ENCODE peak calls at places on chromosomes 3 and 15, in four cellular contexts. One of them, this sample, is unnamed.
A peak's percentile ranks its signal among the peaks of the same experiment; 100 is the strongest.

GRCh38 chr3:85627899-85628298 is 669.1 kb downstream of the CADM2 start:
- DNase-seq in OCI-LY7: no peak
- DNase-seq in mammary epithelial cell: no peak
- DNase-seq in B cell: no peak
- DNase-seq in this sample: no peak

GRCh38 chr15:55279746-55280351 is 9.8 kb downstream of the RAB27A start:
- DNase-seq in B cell: no peak
- DNase-seq in OCI-LY7: no peak
- DNase-seq in mammary epithelial cell: peak; percentile 84
- DNase-seq in this sample: no peak

GRCh38 chr3:15794303-15794771 is 3.4 kb downstream of the ANKRD28 start:
- DNase-seq in B cell: no peak
- DNase-seq in OCI-LY7: no peak
- DNase-seq in mammary epithelial cell: peak; percentile 44
- DNase-seq in this sample: no peak

GRCh38 chr3:158313344-158313927 is 203.5 kb downstream of the RSRC1 start:
- DNase-seq in OCI-LY7: peak; percentile 52
- DNase-seq in B cell: no peak
- DNase-seq in mammary epithelial cell: peak; percentile 32
- DNase-seq in this sample: no peak

GRCh38 chr3:194114123-194114522 is 21.8 kb upstream of the HES1 start:
- DNase-seq in OCI-LY7: no peak
- DNase-seq in B cell: no peak
- DNase-seq in mammary epithelial cell: no peak
- DNase-seq in this sample: no peak

GRCh38 chr3:44050867-44051266 is 190.8 kb upstream of the TOPAZ1 start:
- DNase-seq in B cell: no peak
- DNase-seq in mammary epithelial cell: no peak
- DNase-seq in OCI-LY7: no peak
- DNase-seq in this sample: no peak

GRCh38 chr15:63417721-63418120 is 36.1 kb upstream of the CA12 start:
- DNase-seq in B cell: no peak
- DNase-seq in OCI-LY7: no peak
- DNase-seq in mammary epithelial cell: no peak
- DNase-seq in this sample: no peak

GRCh38 chr3:187447737-187448136 is 79.6 kb downstream of the RTP4 start:
- DNase-seq in B cell: no peak
- DNase-seq in OCI-LY7: no peak
- DNase-seq in mammary epithelial cell: no peak
- DNase-seq in this sample: no peak

GRCh38 chr3:182058488-182058887 is 346.8 kb downstream of the SOX2 start:
- DNase-seq in OCI-LY7: no peak
- DNase-seq in B cell: no peak
- DNase-seq in mammary epithelial cell: peak; percentile 92
- DNase-seq in this sample: no peak

GRCh38 chr3:120239644-120240043 is 45.4 kb downstream of the GPR156 start:
- DNase-seq in OCI-LY7: no peak
- DNase-seq in B cell: no peak
- DNase-seq in mammary epithelial cell: no peak
- DNase-seq in this sample: no peak

GRCh38 chr3:120244834-120245225 is 40.2 kb downstream of the GPR156 start:
- DNase-seq in B cell: no peak
- DNase-seq in OCI-LY7: no peak
- DNase-seq in mammary epithelial cell: no peak
- DNase-seq in this sample: no peak
- TF ChIP-seq CTCF in B cell: no peak
- TF ChIP-seq CTCF in OCI-LY7: no peak
- TF ChIP-seq CTCF in mammary epithelial cell: no peak
- TF ChIP-seq CTCF in this sample: no peak

GRCh38 chr3:31530039-31530983 is 2.4 kb upstream of the STT3B start:
- DNase-seq in B cell: no peak
- DNase-seq in OCI-LY7: peak; percentile 24
- DNase-seq in mammary epithelial cell: no peak
- DNase-seq in this sample: no peak

GRCh38 chr3:31532587-31533168 is at the start of gene STT3B:
- DNase-seq in OCI-LY7: peak; percentile 85
- DNase-seq in mammary epithelial cell: peak; percentile 88
- DNase-seq in B cell: peak; percentile 86
- DNase-seq in this sample: no peak

GRCh38 chr3:31533169-31533870 is 595 bp downstream of the STT3B start:
- DNase-seq in B cell: peak; percentile 75
- DNase-seq in OCI-LY7: peak; percentile 67
- DNase-seq in mammary epithelial cell: peak; percentile 43
- DNase-seq in this sample: peak; percentile 68

GRCh38 chr3:31531465-31531991 is 1.2 kb upstream of the STT3B start:
- DNase-seq in OCI-LY7: peak; percentile 36
- DNase-seq in mammary epithelial cell: no peak
- DNase-seq in B cell: no peak
- DNase-seq in this sample: no peak

DNA sequence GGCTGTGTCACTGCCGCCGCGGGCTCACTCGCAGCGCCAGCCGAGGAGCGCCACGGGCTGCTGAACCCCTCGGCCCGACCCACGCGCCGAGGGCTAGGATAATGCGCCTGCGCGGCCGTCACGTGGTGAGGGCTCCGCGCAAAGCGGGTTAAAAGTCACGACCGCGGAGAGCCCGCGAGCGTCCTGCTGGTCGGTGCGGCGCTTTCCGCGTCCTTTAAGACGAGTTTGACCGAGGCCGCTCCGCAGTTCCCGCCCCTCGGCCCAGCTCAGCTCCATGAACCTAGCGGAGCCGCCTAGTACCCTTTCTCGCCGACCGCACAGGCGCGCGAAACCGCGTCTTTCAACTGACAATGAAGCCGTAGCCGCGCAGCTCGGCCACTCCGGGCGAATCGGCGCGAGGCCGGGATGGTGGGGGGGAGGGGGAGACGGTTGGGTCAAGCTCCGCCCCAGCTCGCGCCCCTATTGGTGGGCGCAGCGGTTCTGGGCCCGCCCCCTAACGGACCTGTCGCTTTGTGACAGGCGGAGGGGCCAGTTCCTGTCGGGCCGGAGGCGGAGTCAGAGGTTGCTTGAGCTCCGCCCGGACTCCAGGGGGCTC is 636 bp upstream of the STT3B start:
- DNase-seq in B cell: peak; percentile 95
- DNase-seq in mammary epithelial cell: peak; percentile 98
- DNase-seq in OCI-LY7: peak; percentile 99
- DNase-seq in this sample: peak; percentile 99
- TF ChIP-seq CTCF in B cell: no peak
- TF ChIP-seq CTCF in mammary epithelial cell: no peak
- TF ChIP-seq CTCF in OCI-LY7: no peak
- TF ChIP-seq CTCF in this sample: no peak

GRCh38 chr3:81760215-81760614 is 1.2 kb downstream of the GBE1 start:
- DNase-seq in B cell: no peak
- DNase-seq in mammary epithelial cell: no peak
- DNase-seq in OCI-LY7: no peak
- DNase-seq in this sample: no peak
- TF ChIP-seq CTCF in B cell: no peak
- TF ChIP-seq CTCF in mammary epithelial cell: no peak
- TF ChIP-seq CTCF in OCI-LY7: no peak
- TF ChIP-seq CTCF in this sample: no peak

GRCh38 chr3:138328341-138328740 is 1.3 kb downstream of the NME9 start:
- DNase-seq in OCI-LY7: peak; percentile 30
- DNase-seq in B cell: no peak
- DNase-seq in mammary epithelial cell: no peak
- DNase-seq in this sample: no peak

GRCh38 chr3:138332472-138333073 is 2.9 kb upstream of the NME9 start:
- DNase-seq in mammary epithelial cell: no peak
- DNase-seq in B cell: no peak
- DNase-seq in OCI-LY7: peak; percentile 50
- DNase-seq in this sample: no peak

GRCh38 chr3:138329127-138329983 is at the start of gene NME9:
- DNase-seq in mammary epithelial cell: peak; percentile 52
- DNase-seq in OCI-LY7: peak; percentile 88
- DNase-seq in B cell: peak; percentile 77
- DNase-seq in this sample: peak; percentile 98

GRCh38 chr3:138329984-138330293 is 288 bp upstream of the NME9 start:
- DNase-seq in mammary epithelial cell: no peak
- DNase-seq in B cell: no peak
- DNase-seq in OCI-LY7: no peak
- DNase-seq in this sample: no peak

DNA sequence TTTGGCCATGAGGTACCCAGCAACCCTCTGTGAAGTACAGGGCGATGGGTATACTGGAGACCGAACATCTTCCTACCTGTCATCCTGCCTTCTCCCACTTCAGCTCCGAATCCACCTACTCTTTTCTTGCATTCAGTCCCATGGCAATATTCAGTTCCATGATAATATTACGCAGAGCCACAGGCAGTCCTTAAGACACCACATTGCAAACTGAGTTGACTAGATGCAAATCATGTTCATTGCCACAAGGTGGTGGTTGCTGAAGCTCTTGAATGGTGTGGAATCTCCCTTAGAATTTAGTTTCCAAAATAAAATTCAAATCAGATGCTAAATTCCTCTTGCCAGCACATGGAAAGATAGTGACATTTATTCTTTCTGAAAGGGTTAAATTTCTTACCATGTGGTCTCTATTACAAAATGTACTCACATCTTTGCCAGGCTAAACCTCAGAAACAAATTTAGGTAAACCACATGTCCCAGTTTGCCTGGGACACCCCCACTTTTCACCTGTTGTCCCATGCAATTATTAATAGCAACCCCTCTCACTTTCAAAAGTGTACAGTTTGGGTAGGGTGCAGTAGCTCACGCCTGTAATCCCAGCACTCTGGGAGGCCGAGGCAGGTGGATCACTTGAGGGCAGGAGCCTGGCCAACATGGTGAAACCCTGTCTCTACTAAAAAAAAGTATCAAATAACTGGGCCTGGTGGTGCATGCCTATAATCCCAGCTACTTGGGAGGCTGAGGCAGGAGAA is 1.7 kb upstream of the NME9 start:
- DNase-seq in B cell: no peak
- DNase-seq in mammary epithelial cell: no peak
- DNase-seq in OCI-LY7: peak; percentile 7
- DNase-seq in this sample: no peak
- TF ChIP-seq CTCF in B cell: no peak
- TF ChIP-seq CTCF in mammary epithelial cell: peak; percentile 37
- TF ChIP-seq CTCF in OCI-LY7: peak; percentile 42
- TF ChIP-seq CTCF in this sample: no peak

GRCh38 chr3:152309535-152310317 is 41.0 kb downstream of the MBNL1 start:
- DNase-seq in B cell: no peak
- DNase-seq in mammary epithelial cell: peak; percentile 84
- DNase-seq in OCI-LY7: no peak
- DNase-seq in this sample: no peak

GRCh38 chr3:152309031-152309430 is 40.3 kb downstream of the MBNL1 start:
- DNase-seq in B cell: no peak
- DNase-seq in mammary epithelial cell: peak; percentile 37
- DNase-seq in OCI-LY7: no peak
- DNase-seq in this sample: no peak

GRCh38 chr3:152308475-152308844 is 39.7 kb downstream of the MBNL1 start:
- DNase-seq in OCI-LY7: no peak
- DNase-seq in B cell: no peak
- DNase-seq in mammary epithelial cell: no peak
- DNase-seq in this sample: no peak

GRCh38 chr3:152305075-152305474 is 36.3 kb downstream of the MBNL1 start:
- DNase-seq in OCI-LY7: no peak
- DNase-seq in mammary epithelial cell: no peak
- DNase-seq in B cell: no peak
- DNase-seq in this sample: no peak

DNA sequence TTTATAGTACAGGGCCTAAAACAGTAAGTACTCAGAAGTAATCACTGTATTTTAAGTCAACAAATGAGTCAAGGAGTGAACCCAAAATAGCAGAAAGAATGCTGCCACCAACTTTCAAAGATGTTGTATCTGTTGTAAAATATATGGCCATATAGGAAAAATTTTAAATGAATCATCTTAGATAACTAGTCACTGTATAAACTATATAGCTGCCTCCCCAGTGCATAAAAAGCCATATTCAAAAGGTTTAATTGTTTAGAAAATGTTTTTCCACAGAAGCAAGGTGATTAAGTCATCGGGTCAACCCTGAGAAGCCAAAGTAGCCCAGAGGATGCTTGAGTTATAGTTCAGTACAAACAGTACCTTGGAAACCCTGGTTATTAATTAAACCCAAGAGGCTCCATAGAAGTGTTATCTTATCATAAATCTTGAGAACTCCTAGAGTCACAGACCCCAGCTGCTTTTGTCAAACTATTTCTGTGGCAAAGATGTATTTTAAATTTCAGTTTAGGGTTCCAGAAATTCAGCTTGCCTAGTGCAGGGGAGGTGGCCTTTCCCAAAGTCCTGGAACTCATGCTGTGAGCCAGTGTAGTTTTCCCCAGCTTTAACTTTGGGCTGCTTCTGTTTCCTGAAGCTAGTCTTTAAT is 39.2 kb downstream of the MBNL1 start:
- DNase-seq in mammary epithelial cell: no peak
- DNase-seq in B cell: no peak
- DNase-seq in OCI-LY7: no peak
- DNase-seq in this sample: no peak
- TF ChIP-seq CTCF in mammary epithelial cell: no peak
- TF ChIP-seq CTCF in B cell: no peak
- TF ChIP-seq CTCF in OCI-LY7: no peak
- TF ChIP-seq CTCF in this sample: no peak

GRCh38 chr3:124836448-124836847 is 50.7 kb downstream of the ITGB5 start:
- DNase-seq in B cell: no peak
- DNase-seq in mammary epithelial cell: no peak
- DNase-seq in OCI-LY7: no peak
- DNase-seq in this sample: no peak

GRCh38 chr3:124838963-124839362 is 48.2 kb downstream of the ITGB5 start:
- DNase-seq in OCI-LY7: no peak
- DNase-seq in B cell: no peak
- DNase-seq in mammary epithelial cell: no peak
- DNase-seq in this sample: no peak

GRCh38 chr3:124839896-124840295 is 47.3 kb downstream of the ITGB5 start:
- DNase-seq in mammary epithelial cell: no peak
- DNase-seq in OCI-LY7: no peak
- DNase-seq in B cell: no peak
- DNase-seq in this sample: no peak

GRCh38 chr3:124837065-124837464 is 50.1 kb downstream of the ITGB5 start:
- DNase-seq in mammary epithelial cell: no peak
- DNase-seq in OCI-LY7: no peak
- DNase-seq in B cell: no peak
- DNase-seq in this sample: no peak

GRCh38 chr3:124837730-124838186 is 49.4 kb downstream of the ITGB5 start:
- DNase-seq in mammary epithelial cell: peak; percentile 77
- DNase-seq in OCI-LY7: no peak
- DNase-seq in B cell: no peak
- DNase-seq in this sample: peak; percentile 44
- TF ChIP-seq CTCF in mammary epithelial cell: no peak
- TF ChIP-seq CTCF in OCI-LY7: no peak
- TF ChIP-seq CTCF in B cell: no peak
- TF ChIP-seq CTCF in this sample: no peak

This sample was measured in nephron progenitor cell.